ENCODE peak calls at places on chromosomes 5 and 9, in five cellular contexts. One of them, this sample, is unnamed.

GRCh38 chr9:133943781-133944745 is 48.1 kb downstream of the VAV2 start:
- DNase-seq in dorsolateral prefrontal cortex: no peak
- DNase-seq in uterus: no peak
- DNase-seq in fibroblast of the aortic adventitia: no peak
- DNase-seq in cardiac muscle cell: no peak
- DNase-seq in this sample: peak

GRCh38 chr9:75083188-75083976 is 4.6 kb downstream of the NMRK1 start:
- DNase-seq in dorsolateral prefrontal cortex: peak
- DNase-seq in uterus: no peak
- DNase-seq in fibroblast of the aortic adventitia: no peak
- DNase-seq in cardiac muscle cell: peak
- DNase-seq in this sample: no peak

GRCh38 chr5:25975881-25976280 is 1062.5 kb downstream of the CDH9 start:
- DNase-seq in dorsolateral prefrontal cortex: no peak
- DNase-seq in uterus: no peak
- DNase-seq in fibroblast of the aortic adventitia: no peak
- DNase-seq in cardiac muscle cell: no peak
- DNase-seq in this sample: no peak

GRCh38 chr9:77981332-77981731 is 50.3 kb downstream of the GNAQ start:
- DNase-seq in dorsolateral prefrontal cortex: no peak
- DNase-seq in uterus: no peak
- DNase-seq in fibroblast of the aortic adventitia: peak
- DNase-seq in cardiac muscle cell: peak
- DNase-seq in this sample: peak

GRCh38 chr9:136003356-136004218 is 42.4 kb upstream of the UBAC1 start:
- DNase-seq in dorsolateral prefrontal cortex: no peak
- DNase-seq in uterus: no peak
- DNase-seq in fibroblast of the aortic adventitia: no peak
- DNase-seq in cardiac muscle cell: no peak
- DNase-seq in this sample: no peak

GRCh38 chr9:89562186-89562814 is 42.5 kb upstream of the GADD45G start:
- DNase-seq in dorsolateral prefrontal cortex: no peak
- DNase-seq in uterus: no peak
- DNase-seq in fibroblast of the aortic adventitia: no peak
- DNase-seq in cardiac muscle cell: no peak
- DNase-seq in this sample: peak

GRCh38 chr9:5949103-5949699 is 58.5 kb downstream of the MLANA start:
- DNase-seq in dorsolateral prefrontal cortex: no peak
- DNase-seq in uterus: no peak
- DNase-seq in fibroblast of the aortic adventitia: no peak
- DNase-seq in cardiac muscle cell: no peak
- DNase-seq in this sample: no peak

GRCh38 chr9:4787876-4788275 is 4.9 kb upstream of the RCL1 start:
- DNase-seq in dorsolateral prefrontal cortex: no peak
- DNase-seq in uterus: no peak
- DNase-seq in fibroblast of the aortic adventitia: no peak
- DNase-seq in cardiac muscle cell: no peak
- DNase-seq in this sample: no peak

GRCh38 chr5:157516016-157516415 is 56.0 kb downstream of the NIPAL4 start:
- DNase-seq in dorsolateral prefrontal cortex: no peak
- DNase-seq in uterus: peak
- DNase-seq in fibroblast of the aortic adventitia: peak
- DNase-seq in cardiac muscle cell: no peak
- DNase-seq in this sample: peak

GRCh38 chr5:147626494-147626893 is 116.6 kb upstream of the DPYSL3 start:
- DNase-seq in dorsolateral prefrontal cortex: no peak
- DNase-seq in uterus: no peak
- DNase-seq in fibroblast of the aortic adventitia: no peak
- DNase-seq in cardiac muscle cell: no peak
- DNase-seq in this sample: no peak

GRCh38 chr5:147631428-147631985 is 121.6 kb upstream of the DPYSL3 start:
- DNase-seq in dorsolateral prefrontal cortex: no peak
- DNase-seq in uterus: no peak
- DNase-seq in fibroblast of the aortic adventitia: no peak
- DNase-seq in cardiac muscle cell: no peak
- DNase-seq in this sample: no peak

GRCh38 chr5:147633173-147633572 is 123.3 kb upstream of the DPYSL3 start:
- DNase-seq in dorsolateral prefrontal cortex: no peak
- DNase-seq in uterus: no peak
- DNase-seq in fibroblast of the aortic adventitia: no peak
- DNase-seq in cardiac muscle cell: no peak
- DNase-seq in this sample: no peak

GRCh38 chr5:147628054-147628895 is 118.4 kb upstream of the DPYSL3 start:
- DNase-seq in dorsolateral prefrontal cortex: peak
- DNase-seq in uterus: peak
- DNase-seq in fibroblast of the aortic adventitia: peak
- DNase-seq in cardiac muscle cell: peak
- DNase-seq in this sample: peak

DNA sequence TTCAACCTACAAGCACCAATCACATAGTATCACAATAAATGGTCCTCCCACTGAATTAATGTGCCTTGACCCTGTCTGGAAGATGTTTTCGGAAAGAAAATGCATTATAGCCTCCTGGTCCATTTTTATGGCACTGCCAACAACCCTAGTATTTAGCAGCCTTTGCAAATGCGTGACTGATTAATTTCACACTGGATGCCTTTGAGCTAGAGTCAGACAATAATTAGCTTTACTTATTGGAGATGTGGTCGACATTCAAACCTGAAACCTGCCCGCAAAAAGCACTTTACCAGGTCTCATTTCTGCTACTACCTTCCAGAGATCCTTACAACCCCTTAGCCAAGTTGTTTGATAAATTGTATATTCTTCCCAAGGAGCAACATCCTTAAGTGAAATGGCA is 119.3 kb upstream of the DPYSL3 start:
- DNase-seq in dorsolateral prefrontal cortex: no peak
- DNase-seq in uterus: no peak
- DNase-seq in fibroblast of the aortic adventitia: no peak
- DNase-seq in cardiac muscle cell: no peak
- DNase-seq in this sample: peak
- H3K4me3 ChIP-seq in dorsolateral prefrontal cortex: no peak
- H3K4me3 ChIP-seq in uterus: no peak
- H3K4me3 ChIP-seq in fibroblast of the aortic adventitia: no peak
- H3K4me3 ChIP-seq in cardiac muscle cell: no peak
- H3K4me3 ChIP-seq in this sample: no peak

GRCh38 chr5:66742083-66742895 is 146.1 kb downstream of the MAST4 start:
- DNase-seq in dorsolateral prefrontal cortex: peak
- DNase-seq in uterus: no peak
- DNase-seq in fibroblast of the aortic adventitia: no peak
- DNase-seq in cardiac muscle cell: peak
- DNase-seq in this sample: no peak
- TF ChIP-seq CTCF in dorsolateral prefrontal cortex: peak
- TF ChIP-seq CTCF in uterus: no peak
- TF ChIP-seq CTCF in fibroblast of the aortic adventitia: no peak
- TF ChIP-seq CTCF in cardiac muscle cell: no peak
- TF ChIP-seq CTCF in this sample: peak

DNA sequence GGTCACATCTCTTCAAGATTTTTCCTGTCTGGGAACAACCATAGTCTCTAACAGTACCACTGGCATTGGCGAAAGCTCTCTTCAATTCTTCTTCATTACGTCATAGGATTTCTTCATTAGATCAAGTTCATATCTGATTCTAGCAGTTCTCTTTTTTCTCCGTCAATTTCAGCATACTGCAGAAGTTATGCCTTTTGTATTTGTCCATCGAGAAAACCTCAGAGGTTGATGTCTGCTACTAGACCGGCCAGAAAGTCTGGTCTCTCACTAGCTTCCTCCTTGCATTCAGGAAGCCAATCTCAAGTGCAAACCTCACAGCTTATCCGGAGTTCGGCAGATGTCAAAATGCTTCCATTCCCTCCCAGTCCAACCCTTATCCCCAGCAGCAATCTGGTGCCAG is 56.6 kb upstream of the TMC1 start:
- DNase-seq in dorsolateral prefrontal cortex: no peak
- DNase-seq in uterus: no peak
- DNase-seq in fibroblast of the aortic adventitia: no peak
- DNase-seq in cardiac muscle cell: no peak
- DNase-seq in this sample: no peak
- H3K4me3 ChIP-seq in dorsolateral prefrontal cortex: no peak
- H3K4me3 ChIP-seq in uterus: no peak
- H3K4me3 ChIP-seq in fibroblast of the aortic adventitia: no peak
- H3K4me3 ChIP-seq in cardiac muscle cell: no peak
- H3K4me3 ChIP-seq in this sample: no peak

GRCh38 chr9:98873535-98874432 is 66.3 kb downstream of the GALNT12 start:
- DNase-seq in dorsolateral prefrontal cortex: no peak
- DNase-seq in uterus: no peak
- DNase-seq in fibroblast of the aortic adventitia: peak
- DNase-seq in cardiac muscle cell: no peak
- DNase-seq in this sample: no peak
- TF ChIP-seq CTCF in dorsolateral prefrontal cortex: no peak
- TF ChIP-seq CTCF in uterus: no peak
- TF ChIP-seq CTCF in fibroblast of the aortic adventitia: no peak
- TF ChIP-seq CTCF in cardiac muscle cell: no peak
- TF ChIP-seq CTCF in this sample: no peak

GRCh38 chr5:150498501-150498900 is 9.4 kb upstream of the NDST1 start:
- DNase-seq in dorsolateral prefrontal cortex: no peak
- DNase-seq in uterus: no peak
- DNase-seq in fibroblast of the aortic adventitia: no peak
- DNase-seq in cardiac muscle cell: no peak
- DNase-seq in this sample: no peak
- H3K4me3 ChIP-seq in dorsolateral prefrontal cortex: peak
- H3K4me3 ChIP-seq in uterus: no peak
- H3K4me3 ChIP-seq in fibroblast of the aortic adventitia: peak
- H3K4me3 ChIP-seq in cardiac muscle cell: no peak
- H3K4me3 ChIP-seq in this sample: no peak